ENCODE peak calls at places on chromosomes 13 and 19, in ten cellular contexts. P is PC-3; B is CD8-positive, alpha-beta T cell; Z is effector memory CD4-positive, alpha-beta T cell; R is Karpas-422; L is CD4-positive, alpha-beta T cell; Q is heart left ventricle; H is tibial artery; Y is CD4-positive, CD25-positive, alpha-beta regulatory T cell; S is body of pancreas. W is an unnamed sample.

GRCh38 chr13:103157034-103157433 is 90.8 kb upstream of the SLC10A2 start:
- DNase-seq in P (peak), B (no peak), Z (no peak), R (no peak), L (no peak), Q (no peak), H (no peak), Y (no peak), S (no peak), W (no peak)

GRCh38 chr19:2469102-2469914 is 6.6 kb upstream of the GADD45B start:
- DNase-seq in P (peak), B (no peak), Z (no peak), R (no peak), L (no peak), Q (no peak), H (no peak), Y (no peak), S (no peak), W (no peak)

GRCh38 chr13:94925263-94925662 is 212.9 kb upstream of the SOX21 start:
- DNase-seq in P (no peak), B (no peak), Z (no peak), R (no peak), L (no peak), Q (no peak), H (no peak), Y (no peak), S (no peak), W (no peak)

GRCh38 chr13:44649118-44649455 is 73.0 kb upstream of the TSC22D1 start:
- DNase-seq in P (no peak), B (no peak), Z (no peak), R (peak), L (no peak), Q (no peak), H (no peak), Y (no peak), S (no peak), W (no peak)

GRCh38 chr13:108895220-108895704 is 265.9 kb downstream of the MYO16 start:
- DNase-seq in P (peak), B (no peak), Z (no peak), R (peak), L (no peak), Q (no peak), H (no peak), Y (no peak), S (no peak), W (no peak)

GRCh38 chr19:15453091-15453498 is 3.3 kb upstream of the WIZ start:
- DNase-seq in P (no peak), B (no peak), Z (no peak), R (no peak), L (no peak), Q (peak), H (no peak), Y (no peak), S (peak), W (peak)

GRCh38 chr13:101631403-101631802 is 178.9 kb downstream of the ITGBL1 start:
- DNase-seq in P (no peak), B (no peak), Z (no peak), R (no peak), L (no peak), Q (no peak), H (no peak), Y (no peak), S (no peak), W (no peak)

GRCh38 chr13:92767468-92767867 is 459.1 kb upstream of the GPC6 start:
- DNase-seq in P (no peak), B (no peak), Z (no peak), R (no peak), L (no peak), Q (no peak), H (no peak), Y (no peak), S (no peak), W (no peak)

GRCh38 chr19:12695997-12696365 is 450 bp downstream of the FBXW9 start:
- DNase-seq in P (no peak), B (no peak), Z (no peak), R (no peak), L (no peak), Q (no peak), H (no peak), Y (no peak), S (no peak), W (no peak)

GRCh38 chr13:21216332-21216731 is 39.9 kb downstream of the MRPL57 start:
- DNase-seq in P (no peak), B (no peak), Z (no peak), R (no peak), L (no peak), Q (no peak), H (no peak), Y (no peak), S (no peak), W (no peak)

GRCh38 chr13:21208755-21209154 is 32.3 kb downstream of the MRPL57 start:
- DNase-seq in P (no peak), B (no peak), Z (no peak), R (no peak), L (no peak), Q (no peak), H (no peak), Y (no peak), S (no peak), W (no peak)

GRCh38 chr13:21212138-21212775 is 35.8 kb downstream of the MRPL57 start:
- DNase-seq in P (no peak), B (no peak), Z (no peak), R (no peak), L (no peak), Q (no peak), H (no peak), Y (no peak), S (no peak), W (no peak)
- H3K27ac ChIP-seq in P (no peak), B (no peak), Z (no peak), R (no peak), L (no peak), Q (no peak), H (no peak), Y (no peak), S (no peak), W (no peak)

GRCh38 chr13:110138009-110138699 is 168.8 kb downstream of the COL4A1 start:
- DNase-seq in P (peak), B (peak), Z (peak), R (peak), L (peak), Q (peak), H (peak), Y (no peak), S (peak), W (peak)
- H3K27ac ChIP-seq in P (peak), B (no peak), Z (no peak), R (no peak), L (no peak), Q (peak), H (peak), Y (no peak), S (peak), W (peak)

GRCh38 chr19:50817941-50818858 is 5.4 kb downstream of the KLK1 start:
- DNase-seq in P (peak), B (no peak), Z (no peak), R (peak), L (peak), Q (peak), H (no peak), Y (peak), S (peak), W (no peak)

GRCh38 chr19:50820549-50821247 is 2.9 kb downstream of the KLK1 start:
- DNase-seq in P (no peak), B (no peak), Z (no peak), R (no peak), L (no peak), Q (no peak), H (no peak), Y (no peak), S (peak), W (no peak)

GRCh38 chr19:50820086-50820485 is 3.5 kb downstream of the KLK1 start:
- DNase-seq in P (no peak), B (no peak), Z (no peak), R (no peak), L (no peak), Q (no peak), H (no peak), Y (no peak), S (peak), W (no peak)

GRCh38 chr19:50818859-50819472 is 4.6 kb downstream of the KLK1 start:
- DNase-seq in P (no peak), B (no peak), Z (no peak), R (no peak), L (no peak), Q (no peak), H (no peak), Y (no peak), S (peak), W (no peak)

DNA sequence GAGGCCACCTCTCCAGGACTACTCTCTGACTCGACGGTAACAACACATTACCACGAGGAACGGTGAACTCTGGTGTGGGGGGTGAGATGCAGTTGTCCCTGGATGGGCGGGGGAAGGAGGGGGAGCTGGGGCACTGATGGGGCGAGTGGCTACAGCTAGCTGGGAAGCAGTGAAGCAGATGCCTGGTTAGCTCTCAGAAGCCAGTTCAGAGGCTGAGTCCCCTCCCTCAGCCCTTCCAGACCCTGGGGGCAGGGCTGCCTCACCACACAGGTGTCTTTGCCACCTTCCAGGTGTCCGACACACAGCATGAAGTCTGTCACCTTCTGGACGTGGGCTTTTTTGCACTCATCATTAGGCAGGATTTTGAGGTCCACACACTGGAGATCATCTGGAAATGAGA is 4.0 kb downstream of the KLK1 start:
- DNase-seq in P (no peak), B (no peak), Z (no peak), R (no peak), L (no peak), Q (no peak), H (no peak), Y (no peak), S (peak), W (no peak)
- H3K27ac ChIP-seq in P (no peak), B (no peak), Z (no peak), R (no peak), L (no peak), Q (no peak), H (no peak), Y (no peak), S (peak), W (no peak)

DNA sequence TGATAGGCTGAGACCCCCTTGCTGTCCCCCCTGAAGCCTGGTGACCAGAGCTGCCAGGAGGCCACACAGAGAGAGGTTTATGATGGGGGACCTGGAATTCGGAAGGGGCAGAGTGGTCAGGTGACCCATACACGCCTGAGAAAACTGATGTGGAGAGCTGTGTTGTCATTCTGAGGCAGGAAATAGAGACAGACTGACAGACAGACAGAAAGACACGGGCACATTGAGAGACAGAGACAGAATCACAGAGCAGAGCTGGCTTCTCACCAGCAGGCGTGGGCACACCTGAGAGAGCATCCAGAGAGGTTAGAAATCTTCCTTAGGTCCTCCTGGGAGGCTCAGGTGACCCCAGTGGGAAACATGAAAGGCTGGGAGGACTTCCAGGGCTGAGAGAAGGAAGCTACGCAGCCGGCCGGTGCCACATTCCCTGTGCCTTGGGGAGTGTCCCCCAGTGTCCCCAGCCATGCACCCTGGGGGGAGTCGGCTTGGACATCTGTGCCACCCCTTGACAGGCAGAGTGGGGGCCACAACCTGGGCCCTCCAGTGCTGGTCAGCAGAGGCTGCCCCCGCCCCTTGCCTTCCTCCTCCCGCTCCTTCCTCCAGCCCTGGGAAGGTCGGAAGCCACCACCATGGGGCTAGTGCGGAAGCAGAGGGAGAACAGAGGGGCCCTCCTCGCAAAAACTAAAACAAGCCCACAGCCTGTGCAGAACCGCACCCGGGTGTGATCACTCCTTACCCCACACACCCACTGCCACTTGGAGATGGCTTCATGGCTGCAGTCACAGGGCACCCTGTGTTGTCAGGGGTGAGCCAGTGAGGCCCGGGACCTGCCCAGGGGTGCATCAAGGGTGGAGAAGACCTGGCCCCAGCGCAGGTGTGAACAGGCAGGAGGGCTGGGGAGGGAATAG is 2.2 kb downstream of the FFAR1 start:
- DNase-seq in P (no peak), B (no peak), Z (no peak), R (peak), L (no peak), Q (no peak), H (peak), Y (no peak), S (no peak), W (peak)
- H3K27ac ChIP-seq in P (no peak), B (no peak), Z (no peak), R (peak), L (no peak), Q (no peak), H (no peak), Y (no peak), S (no peak), W (no peak)

GRCh38 chr19:37988758-37989635 is 82.0 kb downstream of the SIPA1L3 start:
- DNase-seq in P (no peak), B (no peak), Z (no peak), R (no peak), L (no peak), Q (no peak), H (no peak), Y (no peak), S (no peak), W (no peak)
- H3K27ac ChIP-seq in P (no peak), B (no peak), Z (no peak), R (peak), L (no peak), Q (no peak), H (no peak), Y (no peak), S (no peak), W (no peak)

GRCh38 chr13:29800687-29801086 is 49.7 kb downstream of the UBL3 start:
- DNase-seq in P (no peak), B (no peak), Z (no peak), R (no peak), L (no peak), Q (no peak), H (no peak), Y (no peak), S (no peak), W (no peak)
- H3K27ac ChIP-seq in P (no peak), B (no peak), Z (no peak), R (no peak), L (no peak), Q (no peak), H (no peak), Y (no peak), S (no peak), W (no peak)

DNA sequence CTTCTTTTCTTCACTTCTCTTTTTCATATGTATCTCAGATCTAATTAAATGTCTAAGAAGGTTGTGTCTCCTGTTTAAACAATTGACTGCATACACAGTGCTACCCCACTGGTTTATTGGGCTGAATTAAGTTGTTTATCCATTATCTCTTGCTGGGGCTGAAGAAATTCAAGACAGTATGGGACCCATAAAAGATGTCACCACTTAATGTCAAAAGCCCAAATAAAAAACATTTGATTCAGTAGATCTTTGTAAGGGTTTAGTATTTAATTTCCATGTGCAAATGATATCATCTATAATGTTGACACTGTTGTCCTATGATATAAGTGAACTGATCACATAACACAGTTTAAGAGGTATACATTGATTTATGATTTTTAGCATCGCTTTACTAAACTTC is 1431.9 kb upstream of the PCDH20 start:
- DNase-seq in P (no peak), B (no peak), Z (no peak), R (no peak), L (no peak), Q (no peak), H (no peak), Y (no peak), S (no peak), W (no peak)
- H3K27ac ChIP-seq in P (no peak), B (no peak), Z (no peak), R (no peak), L (no peak), Q (no peak), H (no peak), Y (no peak), S (no peak), W (no peak)

DNA sequence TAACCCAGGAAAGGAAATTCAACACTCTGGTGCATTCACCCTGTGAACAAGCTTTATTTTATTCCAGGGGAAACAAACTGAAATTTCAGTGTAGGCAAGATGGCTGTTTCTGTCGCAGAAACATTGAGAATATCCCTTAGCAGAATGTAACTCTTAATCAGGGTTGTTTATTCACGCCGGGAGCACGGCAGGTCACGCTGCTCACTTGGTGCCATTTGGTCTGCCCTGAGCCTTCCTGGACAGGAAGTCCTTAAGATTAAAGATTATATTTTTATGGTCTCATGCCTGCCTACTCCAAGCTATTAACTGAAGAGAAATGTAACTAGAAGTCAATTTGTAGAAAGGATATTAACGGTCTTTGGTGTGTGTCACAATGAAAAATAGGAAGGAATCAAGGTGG is 185.3 kb upstream of the ARGLU1 start:
- DNase-seq in P (no peak), B (no peak), Z (no peak), R (no peak), L (no peak), Q (peak), H (no peak), Y (no peak), S (peak), W (no peak)
- H3K27ac ChIP-seq in P (no peak), B (no peak), Z (no peak), R (no peak), L (no peak), Q (peak), H (no peak), Y (no peak), S (peak), W (no peak)